ENCODE peak calls at places on chromosomes 4 and X, in four cellular contexts. E, J, M and R are unnamed samples.

GRCh38 chr4:7256989-7257810 is 64.9 kb downstream of the SORCS2 start:
- DNase-seq in E (no peak), M (no peak), J (no peak), R (no peak)

GRCh38 chr4:182920676-182921075 is 3.5 kb upstream of the DCTD start:
- DNase-seq in M (no peak), J (no peak), E (no peak), R (no peak)

GRCh38 chrX:20623448-20623847 is 356.7 kb upstream of the RPS6KA3 start:
- DNase-seq in E (peak; percentile 0), J (no peak), M (no peak), R (no peak)

GRCh38 chr4:6360385-6360784 is 90.7 kb downstream of the WFS1 start:
- DNase-seq in M (peak; percentile 39), J (no peak), E (no peak), R (no peak)

GRCh38 chr4:88794952-88795351 is 97.3 kb upstream of the NAP1L5 start:
- DNase-seq in M (no peak), E (no peak), J (no peak), R (no peak)

GRCh38 chr4:138007572-138007971 is 234.6 kb downstream of the SLC7A11 start:
- DNase-seq in M (no peak), E (peak; percentile 12), J (no peak), R (no peak)

GRCh38 chr4:6917445-6918241 is 8.0 kb downstream of the TBC1D14 start:
- DNase-seq in J (no peak), M (no peak), E (no peak), R (no peak)

GRCh38 chr4:76752911-76753494 is 144.9 kb downstream of the SOWAHB start:
- DNase-seq in J (no peak), M (no peak), E (peak; percentile 80), R (no peak)

GRCh38 chr4:14345356-14345775 is 656.9 kb upstream of the CPEB2 start:
- DNase-seq in J (no peak), M (no peak), E (no peak), R (no peak)

GRCh38 chrX:129108936-129109335 is 414.4 kb downstream of the SMARCA1 start:
- DNase-seq in M (no peak), J (no peak), E (no peak), R (no peak)

GRCh38 chr4:156767911-156768415 is 203.6 kb downstream of the PDGFC start:
- DNase-seq in M (no peak), E (no peak), J (no peak), R (no peak)

GRCh38 chrX:109997786-109998452 is 5.0 kb upstream of the TMEM164 start:
- DNase-seq in J (no peak), M (no peak), E (no peak), R (no peak)

GRCh38 chr4:40721730-40722171 is 28.0 kb upstream of the NSUN7 start:
- DNase-seq in E (no peak), J (no peak), M (no peak), R (no peak)

GRCh38 chr4:164949448-164950118 is 27.9 kb downstream of the TRIM61 start:
- DNase-seq in E (no peak), M (no peak), J (no peak), R (no peak)

GRCh38 chr4:38583102-38583501 is 80.9 kb upstream of the KLF3 start:
- DNase-seq in E (no peak), M (no peak), J (no peak), R (no peak)

GRCh38 chrX:42739258-42739657 is 38.7 kb downstream of the PPP1R2C start:
- DNase-seq in M (no peak), E (no peak), J (no peak), R (no peak)